ENCODE peak calls at places on chromosome 13, in eight cellular contexts. K is breast epithelium, J is uterus, U is heart left ventricle, F is GM12891, A is lower leg skin, V is A549, G is HCT116. Z is an unnamed sample.

GRCh38 chr13:90014038-90014437 is 1333.4 kb upstream of the MIR17HG start:
- DNase-seq in A (no peak), K (no peak), U (no peak), G (no peak), F (no peak), V (no peak), J (no peak), Z (no peak)

GRCh38 chr13:25882732-25883357 is 169.0 kb downstream of the SHISA2 start:
- DNase-seq in F (no peak), V (no peak), G (no peak), J (no peak), A (no peak), K (no peak), U (no peak), Z (no peak)

GRCh38 chr13:27448308-27448707 is 2.1 kb downstream of the MTIF3 start:
- DNase-seq in A (no peak), J (no peak), V (no peak), F (no peak), G (no peak), U (no peak), K (no peak), Z (no peak)

GRCh38 chr13:28347456-28348371 is 147.2 kb downstream of the FLT1 start:
- DNase-seq in A (no peak), U (no peak), K (no peak), J (no peak), V (no peak), F (no peak), G (no peak), Z (no peak)

GRCh38 chr13:60463787-60464186 is 66.8 kb downstream of the TDRD3 start:
- DNase-seq in G (no peak), K (no peak), V (no peak), J (no peak), A (no peak), U (no peak), F (no peak), Z (no peak)

GRCh38 chr13:19957320-19958118 is 1.0 kb upstream of the ZMYM2 start:
- DNase-seq in G (no peak), K (peak), V (peak), J (peak), U (peak), F (peak), A (peak), Z (no peak)

GRCh38 chr13:40060318-40061007 is 405.0 kb downstream of the COG6 start:
- DNase-seq in G (no peak), K (peak), V (no peak), F (no peak), A (peak), J (peak), U (no peak), Z (no peak)

GRCh38 chr13:61414686-61415664 is 674 bp downstream of the PCDH20 start:
- DNase-seq in U (no peak), K (no peak), V (no peak), J (no peak), G (no peak), F (no peak), A (peak), Z (no peak)

GRCh38 chr13:98508280-98509074 is 68.4 kb downstream of the STK24 start:
- DNase-seq in V (no peak), K (no peak), F (no peak), U (no peak), A (no peak), G (peak), J (no peak), Z (no peak)

GRCh38 chr13:95301947-95302386 is 716 bp upstream of the ABCC4 start:
- DNase-seq in K (no peak), U (no peak), J (no peak), A (no peak), V (no peak), G (no peak), F (peak), Z (no peak)

GRCh38 chr13:41649659-41650058 is 192.3 kb downstream of the RGCC start:
- DNase-seq in G (peak), U (no peak), K (no peak), J (no peak), F (no peak), V (no peak), A (no peak), Z (no peak)

GRCh38 chr13:40453666-40454030 is 212.8 kb downstream of the FOXO1 start:
- DNase-seq in F (no peak), J (no peak), K (no peak), V (no peak), U (no peak), A (no peak), G (no peak), Z (no peak)

GRCh38 chr13:98746968-98747367 is 5.5 kb downstream of the SLC15A1 start:
- DNase-seq in V (no peak), K (no peak), F (no peak), U (no peak), A (peak), G (no peak), J (no peak), Z (peak)

DNA sequence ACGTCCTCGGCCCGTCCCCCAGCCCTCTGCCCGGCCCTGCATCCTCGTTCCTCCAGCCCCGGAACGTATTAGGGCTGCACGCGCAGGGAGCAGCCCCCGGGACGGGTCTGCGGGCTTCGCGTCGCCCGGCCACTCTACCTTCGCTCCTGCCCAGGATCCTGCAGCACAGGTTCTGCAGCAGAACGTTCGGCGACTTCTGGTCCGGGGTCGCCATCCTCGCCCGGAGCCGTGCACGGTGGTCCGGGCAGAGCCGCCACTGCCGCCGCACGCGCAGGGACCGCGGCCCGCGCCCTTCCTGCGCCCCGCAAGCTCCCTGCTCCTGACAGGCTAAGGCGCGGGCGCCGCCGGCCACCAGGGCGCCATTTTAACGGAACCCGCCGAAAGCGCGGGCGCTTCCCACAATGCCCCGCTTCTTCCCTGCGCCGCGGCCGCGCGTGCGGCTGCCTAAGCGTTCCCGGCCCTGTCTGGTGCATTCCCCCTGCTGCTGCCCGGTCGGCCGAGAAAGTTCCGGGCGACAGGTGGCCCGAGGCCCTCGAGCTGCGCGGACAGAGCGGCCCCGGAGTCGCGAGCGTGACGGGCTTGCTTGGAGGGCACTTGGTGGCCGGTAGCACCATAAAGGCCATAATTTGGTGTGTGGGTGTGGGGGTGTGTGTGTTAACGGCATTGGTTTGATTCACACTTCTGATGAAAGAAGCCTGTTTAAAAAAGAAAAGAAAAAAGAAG is at the start of gene TUBGCP3:
- DNase-seq in J (peak), A (peak), U (peak), F (peak), G (peak), K (peak), V (peak), Z (peak)
- TF ChIP-seq POLR2A in J (peak), A (no peak), U (no peak), F (peak), G (peak), K (no peak), V (peak), Z (peak)

GRCh38 chr13:31154939-31155338 is 6.8 kb downstream of the HSPH1 start:
- DNase-seq in V (no peak), J (no peak), K (no peak), G (no peak), A (no peak), F (no peak), U (no peak), Z (no peak)
- TF ChIP-seq POLR2A in V (no peak), J (no peak), K (no peak), G (no peak), A (no peak), F (no peak), U (no peak), Z (no peak)

DNA sequence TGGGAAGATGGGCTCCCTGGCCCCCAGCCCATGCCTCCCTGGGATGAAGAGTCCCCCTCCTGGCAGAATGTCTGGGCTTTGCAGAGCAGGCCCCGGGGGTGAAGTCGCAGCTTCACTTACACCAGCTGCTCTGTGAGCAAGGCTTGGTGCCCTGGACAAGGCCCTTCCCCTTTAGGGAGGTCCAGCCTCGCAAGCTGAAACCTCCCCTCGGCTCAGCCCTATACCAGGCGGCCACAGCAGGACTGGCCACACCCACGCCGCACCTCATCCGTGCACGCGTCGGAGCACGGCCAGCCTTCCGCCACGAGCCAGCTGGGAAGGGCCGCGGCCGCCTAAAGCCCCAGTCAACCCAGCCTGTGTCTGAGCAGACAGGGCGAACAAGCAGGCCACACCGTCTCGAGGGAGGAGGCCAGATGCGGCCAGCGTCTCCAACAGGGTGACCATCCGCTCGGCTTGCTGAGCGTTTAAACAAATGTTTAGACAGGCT is 83.2 kb upstream of the MCF2L start:
- DNase-seq in J (peak), V (peak), G (peak), K (peak), A (no peak), U (peak), F (no peak), Z (peak)
- TF ChIP-seq POLR2A in J (no peak), V (peak), G (no peak), K (no peak), A (no peak), U (no peak), F (no peak), Z (peak)

DNA sequence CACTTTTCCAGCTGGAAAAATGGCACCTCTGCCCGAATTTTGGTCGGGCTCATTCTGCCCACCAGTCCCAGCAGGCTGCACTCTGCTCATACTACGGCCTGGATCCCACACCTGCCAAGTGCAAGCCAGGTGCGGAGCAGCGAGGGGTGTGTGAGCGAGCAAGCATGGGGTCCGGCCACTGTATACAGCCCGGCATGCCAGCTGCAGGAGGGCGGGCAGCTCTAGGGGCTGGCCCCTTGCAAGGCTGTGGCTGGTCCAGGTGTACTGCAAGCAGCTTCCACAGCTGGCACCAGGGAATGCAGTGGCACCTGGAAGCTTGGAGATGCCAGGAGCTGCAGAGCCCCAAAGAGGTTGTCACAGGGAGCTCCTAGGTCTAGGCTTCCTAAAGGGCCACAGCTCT is 2.7 kb upstream of the INTS6 start:
- DNase-seq in J (no peak), G (no peak), F (no peak), A (no peak), U (peak), K (no peak), V (no peak), Z (no peak)
- TF ChIP-seq POLR2A in J (no peak), G (no peak), F (no peak), A (no peak), U (no peak), K (no peak), V (no peak), Z (no peak)

GRCh38 chr13:106535552-106536243 is at the start of gene EFNB2:
- DNase-seq in A (peak), U (peak), J (peak), V (peak), G (peak), F (peak), K (peak), Z (peak)
- TF ChIP-seq POLR2A in A (no peak), U (peak), J (peak), V (peak), G (peak), F (no peak), K (no peak), Z (peak)